ENCODE peak calls at places on chromosomes 12 and 14, in six cellular contexts. One of them, this sample, is unnamed.
A peak's percentile ranks its signal among the peaks of the same experiment; 100 is the strongest.

GRCh38 chr12:64780220-64780530 is 21.0 kb upstream of the GNS start:
- DNase-seq in CD4-positive, CD25-positive, alpha-beta regulatory T cell: no peak
- DNase-seq in activated naive CD4-positive, alpha-beta T cell: no peak
- DNase-seq in Daoy: no peak
- DNase-seq in H9: no peak
- DNase-seq in EL: no peak
- DNase-seq in this sample: no peak

GRCh38 chr12:91357381-91357780 is 174.8 kb upstream of the DCN start:
- DNase-seq in activated naive CD4-positive, alpha-beta T cell: no peak
- DNase-seq in CD4-positive, CD25-positive, alpha-beta regulatory T cell: no peak
- DNase-seq in H9: no peak
- DNase-seq in Daoy: no peak
- DNase-seq in EL: no peak
- DNase-seq in this sample: no peak

GRCh38 chr12:11568155-11568761 is 81.2 kb upstream of the ETV6 start:
- DNase-seq in H9: no peak
- DNase-seq in EL: no peak
- DNase-seq in Daoy: no peak
- DNase-seq in activated naive CD4-positive, alpha-beta T cell: no peak
- DNase-seq in CD4-positive, CD25-positive, alpha-beta regulatory T cell: no peak
- DNase-seq in this sample: no peak

GRCh38 chr12:1760566-1761382 is 59.6 kb upstream of the LRTM2 start:
- DNase-seq in Daoy: no peak
- DNase-seq in EL: peak; percentile 89
- DNase-seq in activated naive CD4-positive, alpha-beta T cell: no peak
- DNase-seq in CD4-positive, CD25-positive, alpha-beta regulatory T cell: no peak
- DNase-seq in H9: no peak
- DNase-seq in this sample: no peak

GRCh38 chr12:122834921-122835692 is at the start of gene HIP1R:
- DNase-seq in EL: peak; percentile 13
- DNase-seq in activated naive CD4-positive, alpha-beta T cell: peak; percentile 32
- DNase-seq in H9: peak; percentile 69
- DNase-seq in CD4-positive, CD25-positive, alpha-beta regulatory T cell: peak; percentile 49
- DNase-seq in Daoy: peak; percentile 57
- DNase-seq in this sample: peak; percentile 84

GRCh38 chr12:7787574-7788315 is 1.5 kb upstream of the NANOG start:
- DNase-seq in Daoy: no peak
- DNase-seq in activated naive CD4-positive, alpha-beta T cell: no peak
- DNase-seq in CD4-positive, CD25-positive, alpha-beta regulatory T cell: no peak
- DNase-seq in H9: peak; percentile 90
- DNase-seq in EL: no peak
- DNase-seq in this sample: peak; percentile 49

GRCh38 chr12:27549801-27550652 is 26.0 kb downstream of the PPFIBP1 start:
- DNase-seq in EL: peak; percentile 96
- DNase-seq in activated naive CD4-positive, alpha-beta T cell: no peak
- DNase-seq in Daoy: peak; percentile 93
- DNase-seq in CD4-positive, CD25-positive, alpha-beta regulatory T cell: no peak
- DNase-seq in H9: peak; percentile 50
- DNase-seq in this sample: peak; percentile 65

GRCh38 chr12:92927055-92927435 is 2.0 kb downstream of the EEA1 start:
- DNase-seq in H9: no peak
- DNase-seq in Daoy: peak; percentile 33
- DNase-seq in CD4-positive, CD25-positive, alpha-beta regulatory T cell: peak; percentile 62
- DNase-seq in activated naive CD4-positive, alpha-beta T cell: no peak
- DNase-seq in EL: peak; percentile 84
- DNase-seq in this sample: no peak

GRCh38 chr12:43063642-43064041 is 474.1 kb upstream of the PRICKLE1 start:
- DNase-seq in Daoy: peak; percentile 16
- DNase-seq in EL: peak; percentile 30
- DNase-seq in H9: no peak
- DNase-seq in activated naive CD4-positive, alpha-beta T cell: no peak
- DNase-seq in CD4-positive, CD25-positive, alpha-beta regulatory T cell: no peak
- DNase-seq in this sample: no peak

GRCh38 chr14:71588028-71588427 is 344.2 kb upstream of the RGS6 start:
- DNase-seq in H9: no peak
- DNase-seq in EL: peak; percentile 79
- DNase-seq in activated naive CD4-positive, alpha-beta T cell: no peak
- DNase-seq in CD4-positive, CD25-positive, alpha-beta regulatory T cell: no peak
- DNase-seq in Daoy: peak; percentile 68
- DNase-seq in this sample: no peak

GRCh38 chr12:65539062-65539461 is 260.6 kb downstream of the MSRB3 start:
- DNase-seq in Daoy: no peak
- DNase-seq in EL: no peak
- DNase-seq in activated naive CD4-positive, alpha-beta T cell: no peak
- DNase-seq in H9: no peak
- DNase-seq in CD4-positive, CD25-positive, alpha-beta regulatory T cell: no peak
- DNase-seq in this sample: no peak

GRCh38 chr14:79861111-79861510 is 350.2 kb downstream of the DIO2 start:
- DNase-seq in Daoy: no peak
- DNase-seq in H9: peak; percentile 55
- DNase-seq in EL: peak; percentile 6
- DNase-seq in activated naive CD4-positive, alpha-beta T cell: no peak
- DNase-seq in CD4-positive, CD25-positive, alpha-beta regulatory T cell: no peak
- DNase-seq in this sample: peak; percentile 19

GRCh38 chr14:100907240-100907639 is 3.7 kb upstream of the RTL1 start:
- DNase-seq in activated naive CD4-positive, alpha-beta T cell: no peak
- DNase-seq in H9: no peak
- DNase-seq in CD4-positive, CD25-positive, alpha-beta regulatory T cell: no peak
- DNase-seq in EL: no peak
- DNase-seq in Daoy: peak; percentile 68
- DNase-seq in this sample: no peak

GRCh38 chr14:93045965-93046695 is 69.6 kb downstream of the ITPK1 start:
- DNase-seq in CD4-positive, CD25-positive, alpha-beta regulatory T cell: no peak
- DNase-seq in H9: no peak
- DNase-seq in activated naive CD4-positive, alpha-beta T cell: no peak
- DNase-seq in Daoy: peak; percentile 72
- DNase-seq in EL: peak; percentile 87
- DNase-seq in this sample: no peak

GRCh38 chr14:55131782-55132181 is 2.7 kb downstream of the LGALS3 start:
- DNase-seq in CD4-positive, CD25-positive, alpha-beta regulatory T cell: peak; percentile 72
- DNase-seq in Daoy: no peak
- DNase-seq in H9: no peak
- DNase-seq in EL: peak; percentile 27
- DNase-seq in activated naive CD4-positive, alpha-beta T cell: no peak
- DNase-seq in this sample: no peak

GRCh38 chr12:100826323-100826722 is 31.7 kb downstream of the ANO4 start:
- DNase-seq in EL: peak; percentile 46
- DNase-seq in Daoy: peak; percentile 64
- DNase-seq in activated naive CD4-positive, alpha-beta T cell: no peak
- DNase-seq in H9: peak; percentile 55
- DNase-seq in CD4-positive, CD25-positive, alpha-beta regulatory T cell: peak; percentile 1
- DNase-seq in this sample: peak; percentile 57